ENCODE peak calls at places on chromosomes 2 and 18, in four cellular contexts. T is neural progenitor cell; Q is stomach; U is CD4-positive, alpha-beta T cell. W is an unnamed sample.

GRCh38 chr2:140392824-140393223 is 1612.6 kb upstream of the NXPH2 start:
- DNase-seq in T (no peak), Q (no peak), U (no peak), W (no peak)

GRCh38 chr2:182064024-182064880 is 78.6 kb downstream of the PPP1R1C start:
- DNase-seq in T (no peak), Q (no peak), U (no peak), W (no peak)

GRCh38 chr2:229141626-229142025 is 129.5 kb downstream of the PID1 start:
- DNase-seq in T (no peak), Q (no peak), U (no peak), W (no peak)

GRCh38 chr18:63994783-63995399 is 25.0 kb downstream of the SERPINB8 start:
- DNase-seq in T (peak), Q (peak), U (peak), W (no peak)

GRCh38 chr2:101738649-101739048 is 41.1 kb downstream of the MAP4K4 start:
- DNase-seq in T (no peak), Q (no peak), U (no peak), W (no peak)

GRCh38 chr2:84862006-84862405 is 18.9 kb downstream of the TRABD2A start:
- DNase-seq in T (no peak), Q (no peak), U (no peak), W (no peak)

GRCh38 chr2:170277943-170278342 is 100.0 kb downstream of the MYO3B start:
- DNase-seq in T (no peak), Q (no peak), U (no peak), W (no peak)

GRCh38 chr2:236968101-236968886 is 117.4 kb upstream of the COPS8 start:
- DNase-seq in T (no peak), Q (peak), U (peak), W (no peak)

GRCh38 chr2:239002960-239003932 is 155.4 kb downstream of the TWIST2 start:
- DNase-seq in T (no peak), Q (no peak), U (no peak), W (no peak)

GRCh38 chr18:58069104-58069503 is 25.1 kb downstream of the NEDD4L start:
- DNase-seq in T (no peak), Q (no peak), U (no peak), W (no peak)

GRCh38 chr18:26930630-26931029 is 65.1 kb upstream of the AQP4 start:
- DNase-seq in T (no peak), Q (no peak), U (no peak), W (no peak)

GRCh38 chr18:3513481-3513880 is 63.5 kb downstream of the TGIF1 start:
- DNase-seq in T (no peak), Q (no peak), U (no peak), W (no peak)

GRCh38 chr2:216163518-216163917 is 54.4 kb downstream of the XRCC5 start:
- DNase-seq in T (no peak), Q (no peak), U (no peak), W (no peak)

DNA sequence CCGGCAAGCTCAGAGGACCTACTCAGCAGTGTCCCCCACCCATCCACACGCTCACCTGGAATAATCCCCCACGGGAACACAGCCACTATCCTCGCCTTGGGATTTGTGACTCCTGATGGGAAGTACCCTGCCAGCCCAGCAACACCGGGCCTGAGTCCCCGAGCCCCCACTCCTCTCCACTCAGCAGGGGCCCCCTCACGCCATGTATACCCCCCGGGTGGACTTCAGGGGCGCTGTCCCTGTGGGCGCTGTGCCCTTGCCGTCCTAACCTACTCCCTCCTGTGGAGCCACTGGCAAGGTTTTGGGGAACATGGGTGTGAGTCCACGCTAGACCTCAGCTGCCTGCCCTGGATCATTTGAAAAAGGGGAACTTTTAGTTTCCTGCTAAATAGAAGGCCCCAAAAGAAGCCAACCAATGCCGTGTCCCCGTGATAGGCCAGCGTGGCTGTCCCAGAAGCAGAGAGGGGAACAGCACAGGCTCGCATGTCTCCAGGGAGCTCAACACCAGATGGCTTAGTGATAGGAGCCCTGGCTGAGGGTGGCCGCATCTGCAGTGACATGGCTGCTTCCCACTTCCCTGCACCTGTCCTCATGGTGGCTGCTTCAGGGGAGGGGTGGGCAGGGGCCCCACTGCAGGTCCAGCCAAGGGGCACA is 79.8 kb downstream of the MBP start:
- DNase-seq in T (no peak), Q (no peak), U (no peak), W (no peak)
- H3K27ac ChIP-seq in T (no peak), Q (peak), U (peak), W (no peak)

GRCh38 chr2:58539973-58540372 is 298.8 kb upstream of the FANCL start:
- DNase-seq in T (peak), Q (no peak), U (no peak), W (peak)

GRCh38 chr2:58532641-58533040 is 291.5 kb upstream of the FANCL start:
- DNase-seq in T (no peak), Q (no peak), U (no peak), W (no peak)

GRCh38 chr2:58533376-58533775 is 292.3 kb upstream of the FANCL start:
- DNase-seq in T (no peak), Q (no peak), U (no peak), W (no peak)

GRCh38 chr2:58535994-58536393 is 294.9 kb upstream of the FANCL start:
- DNase-seq in T (no peak), Q (no peak), U (no peak), W (no peak)

GRCh38 chr2:58535182-58535581 is 294.1 kb upstream of the FANCL start:
- DNase-seq in T (peak), Q (no peak), U (no peak), W (peak)
- H3K27ac ChIP-seq in T (no peak), Q (no peak), U (no peak), W (no peak)

DNA sequence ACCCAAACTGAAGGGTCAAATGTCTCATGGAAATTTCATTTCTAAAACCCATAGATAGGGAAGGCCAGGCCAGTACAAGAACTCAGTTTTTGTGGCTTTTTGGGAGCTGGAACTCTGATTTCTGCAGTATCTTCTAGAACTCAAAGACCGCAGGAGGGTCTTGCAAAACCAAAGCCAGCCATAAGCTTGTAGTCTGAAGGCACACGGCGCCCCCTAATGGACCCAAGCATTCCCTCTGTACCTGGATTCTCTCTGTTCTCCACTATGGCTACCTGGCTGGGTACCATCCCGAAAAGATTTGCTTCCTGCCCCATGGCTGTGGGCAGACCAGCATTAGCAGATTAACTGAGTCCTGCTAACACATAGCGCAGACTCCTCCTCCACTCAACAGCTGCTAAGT is 229.0 kb upstream of the SLC14A2 start:
- DNase-seq in T (peak), Q (no peak), U (no peak), W (peak)
- H3K27ac ChIP-seq in T (no peak), Q (no peak), U (no peak), W (no peak)

GRCh38 chr18:31356025-31356424 is 20.6 kb upstream of the DSG4 start:
- DNase-seq in T (no peak), Q (no peak), U (no peak), W (no peak)

GRCh38 chr18:31354990-31355389 is 21.6 kb upstream of the DSG4 start:
- DNase-seq in T (no peak), Q (no peak), U (no peak), W (no peak)
- H3K27ac ChIP-seq in T (no peak), Q (no peak), U (no peak), W (no peak)

DNA sequence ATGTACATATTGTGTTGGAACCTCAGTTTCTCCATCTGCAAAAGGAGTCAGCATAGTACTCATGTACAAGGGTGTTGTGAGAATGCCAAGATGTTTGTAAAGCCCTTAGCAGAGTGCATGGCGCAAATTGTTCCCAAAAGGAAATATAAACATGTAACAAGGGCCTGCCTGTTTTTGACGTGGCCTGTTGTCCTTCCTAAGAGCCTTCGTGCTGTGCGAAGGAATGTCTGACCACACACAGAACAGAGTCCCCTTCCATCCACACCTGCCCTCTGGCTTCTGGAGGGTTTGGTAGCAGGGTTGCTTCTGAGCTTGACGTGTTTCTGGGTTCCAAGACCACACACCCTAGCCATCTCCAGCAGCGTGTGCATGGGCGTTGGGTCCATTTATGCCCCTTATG is 34.9 kb downstream of the CABLES1 start:
- DNase-seq in T (no peak), Q (no peak), U (no peak), W (no peak)
- H3K27ac ChIP-seq in T (no peak), Q (no peak), U (no peak), W (no peak)

DNA sequence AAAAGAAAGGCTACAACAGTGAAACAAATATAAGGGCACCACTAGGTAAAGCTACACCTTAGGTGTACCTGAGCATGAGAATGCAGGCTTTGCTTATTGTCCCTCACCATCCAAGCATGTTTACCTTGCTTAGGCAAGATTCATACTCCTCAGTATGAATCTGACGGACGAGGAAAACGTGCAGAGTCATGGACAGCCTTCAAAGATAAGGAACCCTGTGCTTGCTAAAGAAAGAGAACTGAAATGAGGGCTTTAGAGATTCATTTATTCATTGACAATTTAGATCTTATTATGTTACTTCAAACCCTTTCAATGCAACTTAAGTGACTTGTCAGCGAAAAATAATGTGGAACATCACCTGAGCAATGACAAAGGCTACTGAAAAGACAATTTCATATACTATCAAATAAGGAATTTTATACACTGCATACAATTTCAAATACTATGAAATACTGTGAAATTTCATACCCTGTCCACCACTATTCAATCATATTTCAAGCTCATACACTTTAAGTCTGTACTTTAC is 21.7 kb downstream of the CLASP1 start:
- DNase-seq in T (no peak), Q (no peak), U (no peak), W (no peak)
- H3K27ac ChIP-seq in T (no peak), Q (peak), U (no peak), W (no peak)

DNA sequence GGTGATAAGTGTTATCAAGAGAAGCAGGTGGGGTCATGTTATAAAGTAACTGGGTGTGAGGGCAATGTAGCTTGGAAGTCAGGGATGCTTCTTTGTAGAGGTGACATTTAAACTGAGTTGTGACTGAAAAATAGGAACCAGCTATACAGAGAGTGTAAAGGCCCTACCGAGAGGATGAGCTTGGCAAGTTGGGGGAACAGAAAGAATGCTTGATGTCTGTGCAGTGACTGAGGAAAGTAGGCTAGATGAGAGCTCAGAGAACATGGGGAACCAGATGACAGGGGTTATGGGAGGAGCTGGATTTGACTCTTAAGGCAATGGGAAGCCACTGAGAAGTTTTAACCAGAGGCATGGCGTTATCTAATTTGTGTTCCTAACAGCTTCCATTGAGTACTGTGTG is 115.3 kb downstream of the DOCK10 start:
- DNase-seq in T (no peak), Q (no peak), U (no peak), W (no peak)
- H3K27ac ChIP-seq in T (no peak), Q (peak), U (peak), W (no peak)

DNA sequence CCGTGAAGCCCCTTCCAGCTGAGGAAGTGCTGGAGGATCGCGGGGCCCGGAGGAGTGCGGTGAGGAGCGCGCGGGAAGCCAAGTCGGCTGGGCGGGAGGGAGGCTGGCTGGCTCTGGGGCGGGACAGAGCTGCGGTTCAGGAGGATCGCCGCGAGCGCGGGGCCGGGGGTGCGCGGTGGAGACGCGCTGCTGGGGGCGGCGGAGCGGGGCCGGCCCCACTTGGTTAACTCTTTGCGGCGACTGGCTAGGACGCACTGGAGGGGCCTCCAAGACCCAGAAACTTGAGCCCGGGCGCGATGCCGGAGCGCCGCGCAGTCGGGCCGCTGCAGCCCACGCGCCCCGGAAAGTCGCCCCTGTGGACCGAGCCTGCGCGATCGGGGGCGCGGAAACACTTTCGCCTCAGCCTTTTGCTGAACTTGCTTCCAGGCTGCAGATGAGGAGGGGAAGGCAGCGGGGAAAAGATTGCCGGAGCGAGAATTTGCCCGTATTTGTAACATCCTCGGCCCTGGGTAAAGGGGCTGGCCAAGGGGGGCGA is 597 bp downstream of the CYBRD1 start:
- DNase-seq in T (peak), Q (no peak), U (no peak), W (no peak)
- H3K27ac ChIP-seq in T (no peak), Q (peak), U (no peak), W (no peak)